ENCODE peak calls at places on chromosomes 11 and 22, in eight cellular contexts. G, Y, J, X, T, L, E and C are unnamed samples.

GRCh38 chr11:132821027-132821426 is 711.3 kb downstream of the OPCML start:
- DNase-seq in G (no peak), Y (no peak), J (no peak), X (no peak), T (no peak), L (no peak), E (no peak), C (no peak)

GRCh38 chr11:46210133-46210636 is 67.3 kb upstream of the CREB3L1 start:
- DNase-seq in G (peak), Y (peak), J (no peak), X (no peak), T (no peak), L (no peak), E (no peak), C (peak)

GRCh38 chr11:2561283-2562180 is 116.7 kb downstream of the KCNQ1 start:
- DNase-seq in G (no peak), Y (no peak), J (no peak), X (peak), T (no peak), L (no peak), E (no peak), C (no peak)

GRCh38 chr11:75275581-75275980 is 35.0 kb downstream of the TPBGL start:
- DNase-seq in G (peak), Y (no peak), J (peak), X (peak), T (peak), L (peak), E (peak), C (peak)

GRCh38 chr11:86742436-86742805 is 57.9 kb upstream of the PRSS23 start:
- DNase-seq in G (no peak), Y (no peak), J (no peak), X (no peak), T (no peak), L (no peak), E (no peak), C (no peak)

GRCh38 chr11:76629133-76629852 is 41.3 kb downstream of the LRRC32 start:
- DNase-seq in G (peak), Y (no peak), J (peak), X (peak), T (peak), L (no peak), E (no peak), C (peak)

GRCh38 chr11:114889464-114890065 is 211.2 kb downstream of the NXPE2 start:
- DNase-seq in G (no peak), Y (no peak), J (no peak), X (no peak), T (no peak), L (no peak), E (no peak), C (no peak)

GRCh38 chr22:29767289-29768051 is at the start of gene UQCR10:
- DNase-seq in G (peak), Y (peak), J (peak), X (peak), T (no peak), L (peak), E (peak), C (peak)

GRCh38 chr22:31881198-31881597 is 63.1 kb upstream of the YWHAH start:
- DNase-seq in G (no peak), Y (no peak), J (no peak), X (peak), T (no peak), L (no peak), E (no peak), C (no peak)

GRCh38 chr11:48081151-48082010 is 101.0 kb downstream of the PTPRJ start:
- DNase-seq in G (peak), Y (peak), J (peak), X (peak), T (peak), L (peak), E (no peak), C (peak)

GRCh38 chr11:102620858-102621561 is 4.1 kb downstream of the MMP20 start:
- DNase-seq in G (peak), Y (peak), J (no peak), X (peak), T (peak), L (no peak), E (no peak), C (peak)

GRCh38 chr11:30735946-30736345 is 149.8 kb upstream of the MPPED2 start:
- DNase-seq in G (no peak), Y (no peak), J (no peak), X (no peak), T (no peak), L (no peak), E (no peak), C (no peak)

GRCh38 chr22:32079110-32080089 is 36.3 kb downstream of the SLC5A1 start:
- DNase-seq in G (peak), Y (peak), J (no peak), X (no peak), T (peak), L (no peak), E (peak), C (peak)

GRCh38 chr22:46734830-46735453 is 3.1 kb downstream of the CERK start:
- DNase-seq in G (peak), Y (no peak), J (peak), X (no peak), T (peak), L (no peak), E (peak), C (peak)

GRCh38 chr11:75162954-75163353 is 12.0 kb downstream of the SLCO2B1 start:
- DNase-seq in G (no peak), Y (no peak), J (no peak), X (no peak), T (no peak), L (no peak), E (no peak), C (no peak)

GRCh38 chr11:94776351-94777321 is 8.5 kb downstream of the AMOTL1 start:
- DNase-seq in G (peak), Y (peak), J (no peak), X (no peak), T (peak), L (no peak), E (no peak), C (peak)

GRCh38 chr11:72519220-72519881 is 85.0 kb upstream of the CLPB start:
- DNase-seq in G (peak), Y (peak), J (peak), X (no peak), T (no peak), L (no peak), E (no peak), C (no peak)

GRCh38 chr11:112839051-112839450 is 122.2 kb upstream of the NCAM1 start:
- DNase-seq in G (no peak), Y (no peak), J (no peak), X (no peak), T (no peak), L (no peak), E (no peak), C (no peak)